ENCODE peak calls at places on chromosomes 13 and 19, in four cellular contexts. Y is K562, K is GM12878, M is HepG2. D is an unnamed sample.

GRCh38 chr13:80817979-80818378 is 477.1 kb upstream of the SPRY2 start:
- DNase-seq in M (no peak), K (no peak), Y (no peak), D (no peak)

GRCh38 chr19:37778613-37779138 is 710 bp downstream of the ZNF573 start:
- DNase-seq in K (no peak), Y (peak), M (peak), D (no peak)

GRCh38 chr19:913080-913748 is at the start of gene R3HDM4:
- DNase-seq in Y (peak), K (no peak), M (no peak), D (no peak)

GRCh38 chr19:2618611-2619010 is 83.9 kb downstream of the GNG7 start:
- DNase-seq in Y (no peak), M (no peak), K (no peak), D (peak)

GRCh38 chr13:114129649-114130062 is 2.8 kb downstream of the RASA3 start:
- DNase-seq in K (no peak), Y (no peak), M (no peak), D (no peak)

GRCh38 chr13:27775943-27776342 is 16.3 kb upstream of the GSX1 start:
- DNase-seq in K (no peak), M (no peak), Y (no peak), D (no peak)

GRCh38 chr19:16247353-16248182 is 49.9 kb downstream of the AP1M1 start:
- DNase-seq in Y (peak), K (peak), M (peak), D (peak)

GRCh38 chr13:113947321-113948033 is 26.4 kb downstream of the C13orf46 start:
- DNase-seq in M (no peak), Y (peak), K (no peak), D (peak)

GRCh38 chr13:51541037-51541436 is 43.2 kb upstream of the WDFY2 start:
- DNase-seq in M (peak), Y (no peak), K (no peak), D (no peak)

GRCh38 chr19:3146677-3147100 is 10.9 kb downstream of the GNA15 start:
- DNase-seq in Y (peak), M (peak), K (no peak), D (no peak)

GRCh38 chr13:112822851-112823250 is 133.0 kb downstream of the ATP11A start:
- DNase-seq in M (no peak), Y (no peak), K (no peak), D (no peak)

GRCh38 chr19:30719991-30720329 is 347.8 kb downstream of the ZNF536 start:
- DNase-seq in Y (no peak), K (no peak), M (no peak), D (no peak)

GRCh38 chr19:50437862-50438449 is 5.3 kb downstream of the MYBPC2 start:
- DNase-seq in K (no peak), M (no peak), Y (no peak), D (no peak)

GRCh38 chr19:4352701-4353121 is 9.3 kb downstream of the MPND start:
- DNase-seq in Y (peak), K (no peak), M (peak), D (no peak)

GRCh38 chr13:91014696-91015095 is 332.8 kb upstream of the MIR17HG start:
- DNase-seq in K (no peak), M (no peak), Y (no peak), D (no peak)

GRCh38 chr19:28126499-28126898 is 1086.5 kb downstream of the UQCRFS1 start:
- DNase-seq in K (no peak), Y (no peak), M (no peak), D (no peak)

GRCh38 chr13:44921931-44922758 is 67.1 kb downstream of the NUFIP1 start:
- DNase-seq in K (no peak), M (peak), Y (no peak), D (peak)

GRCh38 chr13:113978741-113979481 is 5.0 kb upstream of the C13orf46 start:
- DNase-seq in K (no peak), M (no peak), Y (no peak), D (no peak)

GRCh38 chr13:90238433-90238832 is 1109.1 kb upstream of the MIR17HG start:
- DNase-seq in K (no peak), Y (no peak), M (no peak), D (no peak)

GRCh38 chr19:17658240-17658639 is 29.9 kb downstream of the UNC13A start:
- DNase-seq in M (no peak), Y (no peak), K (no peak), D (no peak)

GRCh38 chr13:76792680-76793334 is 93.4 kb downstream of the KCTD12 start:
- DNase-seq in M (no peak), K (no peak), Y (no peak), D (no peak)

GRCh38 chr19:15154002-15154612 is 46.7 kb downstream of the NOTCH3 start:
- DNase-seq in Y (peak), K (no peak), M (peak), D (peak)

GRCh38 chr13:25493930-25494707 is 122.3 kb downstream of the ATP8A2 start:
- DNase-seq in Y (no peak), K (no peak), M (no peak), D (no peak)

GRCh38 chr19:3670796-3671679 is 29.2 kb downstream of the PIP5K1C start:
- DNase-seq in Y (peak), K (no peak), M (no peak), D (no peak)

GRCh38 chr13:23934481-23934880 is 37.2 kb upstream of the C1QTNF9B start:
- DNase-seq in Y (no peak), M (no peak), K (no peak), D (no peak)

GRCh38 chr13:31207630-31208549 is 8.1 kb downstream of the B3GLCT start:
- DNase-seq in Y (no peak), M (no peak), K (no peak), D (no peak)

GRCh38 chr19:6663236-6664187 is 6.4 kb downstream of the TNFSF14 start:
- DNase-seq in M (no peak), K (no peak), Y (no peak), D (no peak)

DNA sequence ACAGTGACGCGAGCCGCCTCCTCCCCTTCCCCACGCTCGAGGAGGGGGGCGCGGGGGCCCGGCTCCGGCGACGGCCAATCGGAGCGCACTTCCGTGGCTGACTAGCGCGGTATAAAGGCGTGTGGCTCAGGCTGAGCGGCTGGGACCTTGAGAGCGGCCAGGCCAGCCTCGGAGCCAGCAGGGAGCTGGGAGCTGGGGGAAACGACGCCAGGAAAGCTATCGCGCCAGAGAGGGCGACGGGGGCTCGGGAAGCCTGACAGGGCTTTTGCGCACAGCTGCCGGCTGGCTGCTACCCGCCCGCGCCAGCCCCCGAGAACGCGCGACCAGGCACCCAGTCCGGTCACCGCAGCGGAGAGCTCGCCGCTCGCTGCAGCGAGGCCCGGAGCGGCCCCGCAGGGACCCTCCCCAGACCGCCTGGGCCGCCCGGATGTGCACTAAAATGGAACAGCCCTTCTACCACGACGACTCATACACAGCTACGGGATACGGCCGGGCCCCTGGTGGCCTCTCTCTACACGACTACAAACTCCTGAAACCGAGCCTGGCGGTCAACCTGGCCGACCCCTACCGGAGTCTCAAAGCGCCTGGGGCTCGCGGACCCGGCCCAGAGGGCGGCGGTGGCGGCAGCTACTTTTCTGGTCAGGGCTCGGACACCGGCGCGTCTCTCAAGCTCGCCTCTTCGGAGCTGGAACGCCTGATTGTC is at the start of gene JUNB:
- DNase-seq in K (peak), Y (peak), M (peak), D (peak)
- TF ChIP-seq REST in K (peak), Y (peak), M (peak), D (no peak)

DNA sequence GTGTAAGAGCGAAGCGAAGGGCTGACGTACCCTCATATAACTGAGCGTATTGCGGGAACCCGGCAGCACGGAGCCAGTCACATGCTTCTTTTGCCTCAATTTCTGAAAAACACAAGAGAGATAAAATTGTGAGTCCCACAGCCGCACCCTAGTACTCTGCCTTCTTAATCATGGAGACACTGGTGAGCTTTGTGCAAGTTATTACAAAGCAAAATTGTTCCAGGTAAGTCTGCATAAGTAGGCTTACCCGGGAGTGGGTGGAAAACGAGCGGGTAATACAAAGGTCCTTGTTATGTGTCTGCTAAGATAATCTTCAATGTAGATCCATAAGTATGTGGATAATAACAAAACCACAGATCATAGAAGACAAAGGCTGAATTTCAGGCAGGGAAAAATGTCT is 118.0 kb downstream of the STARD13 start:
- DNase-seq in K (no peak), M (peak), Y (no peak), D (no peak)
- TF ChIP-seq MAX in K (no peak), M (no peak), Y (no peak), D (no peak)

DNA sequence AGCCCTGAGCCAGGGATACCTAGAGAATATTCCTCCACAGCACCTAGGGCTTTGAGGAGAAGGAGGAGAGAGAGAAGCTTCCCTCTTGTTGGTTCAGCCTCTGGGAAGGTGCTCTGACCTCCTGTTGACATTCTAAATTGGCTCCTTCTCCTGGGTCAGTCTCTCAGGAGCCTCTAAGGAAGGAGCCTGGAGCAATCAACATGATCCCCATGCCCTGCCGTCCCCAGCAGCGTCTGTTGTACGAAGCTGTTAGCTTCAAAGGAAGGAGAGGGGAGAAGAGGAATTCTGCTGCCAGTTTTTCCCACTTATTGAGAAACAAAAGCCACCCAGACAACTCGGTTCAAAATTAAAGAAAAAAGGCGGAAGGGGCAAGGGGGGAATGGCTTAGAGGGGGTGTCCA is 116.4 kb upstream of the CACNA1A start:
- DNase-seq in K (no peak), M (no peak), Y (no peak), D (no peak)
- TF ChIP-seq SRF in K (no peak), M (no peak), Y (no peak), D (no peak)

GRCh38 chr19:45862564-45863334 is at the start of gene SYMPK:
- DNase-seq in M (peak), Y (peak), K (peak), D (peak)
- TF ChIP-seq REST in M (no peak), Y (no peak), K (no peak), D (no peak)

GRCh38 chr13:78193853-78194252 is 275.2 kb upstream of the EDNRB start:
- DNase-seq in M (no peak), K (peak), Y (no peak), D (no peak)

GRCh38 chr13:78190296-78190695 is 271.7 kb upstream of the EDNRB start:
- DNase-seq in M (no peak), K (no peak), Y (no peak), D (no peak)

GRCh38 chr13:78192721-78193120 is 274.1 kb upstream of the EDNRB start:
- DNase-seq in Y (no peak), M (no peak), K (no peak), D (no peak)

GRCh38 chr13:78197231-78197630 is 278.6 kb upstream of the EDNRB start:
- DNase-seq in Y (no peak), K (no peak), M (no peak), D (no peak)

GRCh38 chr13:78194904-78195639 is 276.4 kb upstream of the EDNRB start:
- DNase-seq in K (no peak), M (no peak), Y (no peak), D (no peak)
- TF ChIP-seq MAX in K (no peak), M (no peak), Y (no peak), D (no peak)

DNA sequence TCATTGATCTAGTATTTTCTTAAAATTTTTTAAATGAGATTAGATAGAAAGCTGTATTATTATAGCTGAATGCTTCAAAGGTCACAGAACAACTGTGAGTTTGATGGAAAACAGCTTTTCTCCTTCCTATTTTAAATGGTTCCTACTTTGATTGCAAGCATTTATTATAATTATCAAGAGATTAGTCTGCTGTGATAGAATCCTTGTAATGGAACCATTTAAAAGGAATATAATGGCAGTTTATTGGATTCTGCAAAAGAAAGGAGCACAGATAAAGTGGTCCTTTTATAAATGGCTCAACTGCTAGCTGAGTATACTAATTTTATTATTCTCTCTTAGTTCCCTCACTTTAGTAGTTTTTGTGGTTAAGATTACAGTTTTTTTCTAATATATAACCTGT is 87.0 kb downstream of the MAB21L1 start:
- DNase-seq in K (no peak), Y (no peak), M (no peak), D (no peak)
- TF ChIP-seq SRF in K (no peak), Y (no peak), M (no peak), D (no peak)

DNA sequence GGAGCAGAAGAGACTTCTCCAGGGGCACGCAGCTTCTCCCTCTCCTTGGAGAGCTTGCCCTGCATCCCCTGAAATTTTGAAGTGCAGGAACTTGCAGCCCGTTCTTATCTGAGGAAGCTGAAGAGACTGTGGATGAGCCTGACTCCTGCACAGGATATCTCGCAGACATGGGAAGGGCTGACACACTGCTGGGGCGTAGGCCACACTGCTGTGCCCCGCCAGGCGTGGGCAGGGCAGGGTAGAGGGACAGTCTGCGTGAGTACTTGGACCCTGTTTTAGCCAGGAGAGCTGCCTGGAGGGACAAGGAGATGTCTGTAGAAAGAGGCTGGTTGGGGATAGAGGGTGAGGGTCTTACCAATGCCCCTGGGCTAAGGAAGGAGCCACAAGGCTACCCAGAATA is 353.7 kb upstream of the NBEA start:
- DNase-seq in M (no peak), Y (no peak), K (no peak), D (no peak)
- TF ChIP-seq REST in M (no peak), Y (no peak), K (no peak), D (no peak)

D was measured in HCT116.